ENCODE peak calls at places on chromosomes 12 and 14, in four cellular contexts. S is GM10248, F is mesothelial cell of epicardium, D is BE2C. A is an unnamed sample.

GRCh38 chr12:123024819-123025391 is 44.4 kb downstream of the ARL6IP4 start:
- DNase-seq in D (no peak), S (no peak), F (no peak), A (no peak)

GRCh38 chr14:74955229-74955999 is at the start of gene PGF:
- DNase-seq in F (peak), S (peak), D (peak), A (peak)

GRCh38 chr14:79515158-79515557 is 696.1 kb downstream of the DIO2 start:
- DNase-seq in F (no peak), S (no peak), D (no peak), A (no peak)

GRCh38 chr12:94491489-94491888 is 31.8 kb upstream of the CEP83 start:
- DNase-seq in F (no peak), S (no peak), D (no peak), A (no peak)

GRCh38 chr12:66129934-66130266 is 650 bp downstream of the LLPH start:
- DNase-seq in S (no peak), F (no peak), D (no peak), A (no peak)

GRCh38 chr12:54622463-54623183 is 12.1 kb downstream of the LACRT start:
- DNase-seq in S (no peak), D (no peak), F (no peak), A (no peak)

GRCh38 chr12:15278816-15279658 is 43.3 kb upstream of the PTPRO start:
- DNase-seq in D (peak), F (no peak), S (no peak), A (no peak)

GRCh38 chr12:111766608-111767361 is at the start of gene ALDH2:
- DNase-seq in S (no peak), F (peak), D (peak), A (peak)

GRCh38 chr12:25852792-25853191 is 105.7 kb upstream of the RASSF8 start:
- DNase-seq in D (no peak), F (no peak), S (no peak), A (no peak)

GRCh38 chr14:56787530-56787929 is 22.7 kb downstream of the OTX2 start:
- DNase-seq in F (no peak), S (no peak), D (no peak), A (no peak)

GRCh38 chr12:98424726-98425401 is 90.5 kb upstream of the TMPO start:
- DNase-seq in D (peak), S (peak), F (peak), A (peak)

GRCh38 chr12:26680724-26681455 is 152.1 kb downstream of the ITPR2 start:
- DNase-seq in D (no peak), F (no peak), S (no peak), A (no peak)

GRCh38 chr14:78567343-78567742 is 397.2 kb downstream of the NRXN3 start:
- DNase-seq in S (no peak), D (no peak), F (no peak), A (no peak)

GRCh38 chr12:105676694-105677093 is 346.2 kb downstream of the C12orf75 start:
- DNase-seq in F (no peak), S (no peak), D (no peak), A (no peak)

GRCh38 chr14:72615511-72616121 is 278.3 kb downstream of the DPF3 start:
- DNase-seq in F (no peak), D (peak), S (no peak), A (peak)

GRCh38 chr12:9731797-9732196 is 1.1 kb downstream of the CLECL1 start:
- DNase-seq in S (no peak), F (no peak), D (no peak), A (no peak)

GRCh38 chr12:122250047-122250446 is 16.2 kb downstream of the VPS33A start:
- DNase-seq in S (no peak), D (no peak), F (no peak), A (no peak)

GRCh38 chr14:23751591-23751990 is 115.4 kb downstream of the DHRS2 start:
- DNase-seq in S (no peak), F (no peak), D (no peak), A (no peak)

GRCh38 chr12:2613674-2614073 is 181.1 kb upstream of the FKBP4 start:
- DNase-seq in D (no peak), F (no peak), S (no peak), A (no peak)

GRCh38 chr12:53061404-53062010 is 11.6 kb downstream of the TNS2 start:
- DNase-seq in F (peak), S (no peak), D (no peak), A (no peak)

GRCh38 chr14:60210703-60211102 is 38.3 kb upstream of the PPM1A start:
- DNase-seq in F (no peak), D (no peak), S (no peak), A (no peak)

GRCh38 chr14:49898485-49898884 is 5.6 kb downstream of the ARF6 start:
- DNase-seq in F (no peak), S (no peak), D (no peak), A (no peak)

GRCh38 chr12:115941362-115941761 is 336.1 kb downstream of the MED13L start:
- DNase-seq in D (no peak), S (no peak), F (no peak), A (no peak)

DNA sequence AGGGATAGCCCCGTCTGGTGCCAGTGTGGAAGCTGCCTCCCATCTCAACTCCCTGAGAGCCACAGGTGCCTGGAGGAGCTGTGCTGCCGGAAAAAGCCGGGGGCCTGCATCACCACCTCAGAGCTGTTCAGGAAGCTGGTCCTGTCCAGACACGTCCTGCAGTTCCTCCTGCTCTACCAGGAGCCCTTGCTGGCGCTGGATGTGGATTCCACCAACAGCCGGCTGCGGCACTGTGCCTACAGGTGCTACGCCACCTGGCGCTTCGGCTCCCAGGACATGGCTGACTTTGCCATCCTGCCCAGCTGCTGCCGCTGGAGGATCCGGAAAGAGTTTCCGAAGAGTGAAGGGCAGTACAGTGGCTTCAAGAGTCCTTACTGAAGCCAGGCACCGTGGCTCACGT is 25.5 kb upstream of the P2RX4 start:
- DNase-seq in D (no peak), F (no peak), S (no peak), A (no peak)
- TF ChIP-seq CTCF in D (no peak), F (no peak), S (no peak), A (no peak)

DNA sequence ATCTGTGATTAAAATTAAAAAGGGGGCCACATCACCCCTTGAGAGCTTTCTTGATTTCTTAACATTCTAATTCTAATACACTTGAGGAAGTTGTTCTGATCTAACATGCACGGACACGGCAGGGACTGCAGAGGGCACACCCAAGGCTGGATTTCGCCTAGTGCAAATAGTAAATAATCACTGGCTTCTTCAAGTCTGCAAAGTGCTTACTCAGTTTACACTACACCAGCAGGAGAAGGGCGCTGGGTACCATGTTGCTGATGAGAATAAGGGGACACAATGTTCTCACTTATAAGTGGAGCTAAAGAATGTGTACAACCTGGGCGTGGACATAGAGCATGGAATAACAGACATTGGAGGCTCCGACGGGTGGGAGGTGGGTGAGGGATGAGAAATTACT is 34.2 kb downstream of the TBX5 start:
- DNase-seq in F (no peak), D (no peak), S (no peak), A (no peak)
- TF ChIP-seq CTCF in F (no peak), D (no peak), S (no peak), A (no peak)

DNA sequence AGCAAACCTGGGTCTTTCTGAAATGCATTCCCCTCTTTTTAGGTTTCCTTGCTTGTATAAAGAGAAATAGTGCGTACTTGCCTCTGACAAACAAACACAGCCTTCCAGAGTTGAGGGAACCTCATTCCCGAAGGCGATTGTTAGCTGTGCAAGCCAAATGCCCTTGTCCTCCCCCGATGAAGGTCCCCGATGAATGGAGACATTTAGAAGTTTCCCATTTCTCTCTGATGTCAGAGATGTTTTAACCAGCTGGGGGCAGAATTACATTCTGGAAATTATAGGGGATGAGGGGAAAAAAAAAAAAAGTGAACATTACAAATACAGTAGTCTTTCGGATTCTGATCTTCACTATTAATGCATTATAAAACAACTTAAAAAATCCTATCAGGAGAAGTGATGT is 366.8 kb downstream of the VRK1 start:
- DNase-seq in D (no peak), S (no peak), F (no peak), A (no peak)
- TF ChIP-seq CTCF in D (no peak), S (no peak), F (no peak), A (no peak)

GRCh38 chr12:6921539-6921938 is 6.2 kb upstream of the ATN1 start:
- DNase-seq in S (no peak), F (no peak), D (no peak), A (no peak)

GRCh38 chr12:6916426-6917200 is 2.2 kb downstream of the ENO2 start:
- DNase-seq in S (no peak), F (no peak), D (no peak), A (no peak)

GRCh38 chr12:6917491-6918231 is 3.3 kb downstream of the ENO2 start:
- DNase-seq in S (no peak), F (no peak), D (no peak), A (no peak)

GRCh38 chr12:6921996-6922935 is 5.5 kb upstream of the ATN1 start:
- DNase-seq in D (no peak), S (no peak), F (no peak), A (no peak)

GRCh38 chr12:6919588-6919987 is 5.2 kb downstream of the ENO2 start:
- DNase-seq in F (no peak), D (no peak), S (no peak), A (no peak)
- TF ChIP-seq CTCF in F (no peak), D (no peak), S (no peak), A (no peak)

GRCh38 chr12:120229071-120229582 is 28.2 kb upstream of the RPLP0 start:
- DNase-seq in F (peak), S (no peak), D (peak), A (no peak)

GRCh38 chr12:120228291-120229070 is 27.6 kb upstream of the RPLP0 start:
- DNase-seq in S (peak), F (peak), D (peak), A (peak)

GRCh38 chr12:120230326-120230973 is 29.5 kb upstream of the RPLP0 start:
- DNase-seq in F (no peak), D (peak), S (no peak), A (peak)

GRCh38 chr12:120230974-120231315 is 30.0 kb upstream of the RPLP0 start:
- DNase-seq in F (no peak), S (no peak), D (no peak), A (no peak)

DNA sequence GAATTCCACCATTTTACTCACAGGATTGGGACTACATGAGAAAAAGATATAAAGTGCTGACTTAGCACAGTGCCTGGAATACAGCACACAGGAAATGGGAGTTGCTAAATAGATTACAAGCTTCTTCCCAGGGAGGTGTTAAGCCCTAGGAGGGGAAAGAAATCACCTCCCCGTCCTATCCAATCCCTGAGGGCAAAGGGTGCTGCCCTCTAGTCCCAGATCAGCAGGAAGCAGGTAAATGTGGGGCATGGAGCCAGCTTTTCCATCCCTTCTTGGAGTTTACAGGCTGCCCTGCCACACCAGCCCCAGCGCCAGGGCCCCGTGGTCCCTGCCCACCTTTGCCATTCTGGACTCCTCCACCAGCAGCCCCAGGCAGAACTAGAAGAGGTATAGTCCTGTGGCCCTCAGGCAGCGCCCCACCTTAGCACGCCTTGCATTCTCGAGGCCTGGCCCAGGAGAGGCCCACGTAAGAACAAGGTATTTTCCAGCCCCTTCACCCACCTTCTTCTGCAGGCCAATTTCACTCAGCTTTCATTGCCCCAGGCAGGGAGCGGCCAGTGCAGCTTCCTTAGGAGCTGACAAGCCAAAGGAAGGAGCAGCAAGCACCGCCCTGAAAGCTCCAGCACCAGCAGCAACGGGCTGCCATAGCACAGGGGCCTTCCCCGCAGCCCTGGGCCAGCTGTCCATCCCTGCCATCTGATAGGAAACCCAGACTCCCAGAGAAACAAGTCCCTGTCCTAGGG is 28.8 kb upstream of the RPLP0 start:
- DNase-seq in F (peak), D (peak), S (no peak), A (no peak)
- TF ChIP-seq CTCF in F (no peak), D (no peak), S (no peak), A (no peak)

GRCh38 chr14:61264699-61265098 is 16.4 kb downstream of the TMEM30B start:
- DNase-seq in F (no peak), S (no peak), D (no peak), A (peak)

GRCh38 chr14:61258985-61259384 is 22.2 kb downstream of the TMEM30B start:
- DNase-seq in S (no peak), F (no peak), D (no peak), A (no peak)

GRCh38 chr14:61264022-61264571 is 17.0 kb downstream of the TMEM30B start:
- DNase-seq in D (no peak), S (no peak), F (no peak), A (no peak)

GRCh38 chr14:61262082-61262481 is 19.1 kb downstream of the TMEM30B start:
- DNase-seq in D (no peak), S (no peak), F (no peak), A (no peak)

DNA sequence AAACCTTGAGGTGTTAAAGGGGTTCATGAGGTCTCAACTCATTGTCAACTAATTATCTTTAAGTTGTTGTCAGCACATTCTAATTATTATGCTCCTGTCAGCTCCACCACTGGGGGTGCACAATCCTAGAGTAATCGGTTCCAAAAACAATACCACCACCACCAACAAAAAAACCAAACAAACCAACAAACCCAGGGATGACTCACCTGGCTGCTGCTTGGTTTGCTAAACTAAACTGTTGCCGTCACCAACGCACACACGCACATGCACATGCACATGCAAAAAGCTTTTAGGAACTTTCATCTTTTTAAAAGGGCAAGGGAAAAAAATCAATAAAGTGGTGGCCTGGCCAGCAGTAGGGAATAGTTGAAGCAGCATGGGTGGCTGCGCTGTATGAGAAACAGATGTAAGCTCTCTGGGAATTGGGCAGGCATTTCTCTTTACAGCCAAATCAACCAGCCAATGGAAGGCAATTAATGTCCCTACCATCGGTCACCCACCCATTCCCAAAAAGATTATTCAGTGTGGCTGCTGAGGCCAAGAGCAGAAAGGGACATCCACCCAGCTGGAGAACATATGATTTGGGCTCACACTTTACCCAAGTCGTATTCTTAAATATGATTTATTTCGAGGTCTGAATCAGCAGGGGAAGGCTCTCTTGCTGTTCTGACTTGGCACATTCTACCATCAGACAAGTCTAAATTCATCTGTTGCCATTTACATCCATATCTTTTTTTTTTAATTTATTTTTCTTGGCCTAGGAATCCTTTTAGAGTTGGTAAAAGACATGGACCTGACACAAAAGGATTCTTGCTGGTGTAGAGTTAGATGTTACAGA is 20.0 kb downstream of the TMEM30B start:
- DNase-seq in D (no peak), F (no peak), S (no peak), A (no peak)
- TF ChIP-seq CTCF in D (no peak), F (no peak), S (no peak), A (no peak)

GRCh38 chr12:78120866-78121590 is 290.3 kb downstream of the NAV3 start:
- DNase-seq in F (no peak), D (no peak), S (peak), A (no peak)

GRCh38 chr12:78118486-78118885 is 287.8 kb downstream of the NAV3 start:
- DNase-seq in F (no peak), D (no peak), S (no peak), A (no peak)

GRCh38 chr12:78119351-78119918 is 288.7 kb downstream of the NAV3 start:
- DNase-seq in S (no peak), F (no peak), D (no peak), A (no peak)

GRCh38 chr12:78115889-78116288 is 285.2 kb downstream of the NAV3 start:
- DNase-seq in S (no peak), F (no peak), D (no peak), A (no peak)

DNA sequence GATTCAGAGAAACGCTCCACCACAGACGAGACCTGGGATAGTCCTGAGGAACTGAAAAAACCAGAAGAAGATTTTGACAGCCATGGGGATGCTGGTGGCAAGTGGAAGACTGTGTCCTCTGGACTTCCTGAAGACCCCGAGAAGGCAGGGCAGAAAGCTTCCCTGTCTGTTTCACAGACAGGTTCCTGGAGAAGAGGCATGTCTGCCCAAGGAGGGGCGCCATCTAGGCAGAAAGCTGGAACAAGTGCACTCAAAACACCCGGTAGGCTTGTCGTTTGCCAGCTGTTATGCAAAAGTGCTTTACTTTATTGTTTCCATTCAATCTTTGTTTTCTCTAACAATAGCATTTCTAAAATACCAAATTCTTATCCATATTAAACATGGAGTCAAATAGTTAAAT is 287.3 kb downstream of the NAV3 start:
- DNase-seq in F (no peak), S (no peak), D (no peak), A (no peak)
- TF ChIP-seq CTCF in F (no peak), S (no peak), D (peak), A (no peak)

GRCh38 chr14:97337267-97337666 is 540.1 kb downstream of the VRK1 start:
- DNase-seq in S (no peak), D (no peak), F (no peak), A (no peak)
- TF ChIP-seq CTCF in S (no peak), D (no peak), F (no peak), A (no peak)